ENCODE peak calls at places on chromosomes 13 and 19, in four cellular contexts. T is WTC11, E is skeletal muscle cell, O is neural crest cell. Y is an unnamed sample.

GRCh38 chr19:32422435-32422834 is 16.9 kb downstream of the DPY19L3 start:
- DNase-seq in T (no peak), E (no peak), O (no peak), Y (no peak)

GRCh38 chr19:2142173-2142829 is 9.1 kb downstream of the AP3D1 start:
- DNase-seq in T (no peak), E (no peak), O (no peak), Y (no peak)

GRCh38 chr13:35630551-35631275 is 154.2 kb upstream of the MAB21L1 start:
- DNase-seq in T (peak), E (peak), O (no peak), Y (peak)

GRCh38 chr13:95117092-95117491 is 184.2 kb downstream of the ABCC4 start:
- DNase-seq in T (no peak), E (no peak), O (no peak), Y (no peak)

GRCh38 chr13:40515702-40516101 is 150.7 kb downstream of the FOXO1 start:
- DNase-seq in T (no peak), E (no peak), O (no peak), Y (no peak)

GRCh38 chr19:676343-677105 is at the start of gene FSTL3:
- DNase-seq in T (no peak), E (no peak), O (no peak), Y (no peak)

GRCh38 chr19:49114630-49115363 is 627 bp downstream of the LIN7B start:
- DNase-seq in T (peak), E (no peak), O (peak), Y (peak)

GRCh38 chr19:17832443-17833208 is 11.3 kb upstream of the INSL3 start:
- DNase-seq in T (no peak), E (no peak), O (no peak), Y (no peak)

GRCh38 chr19:55300821-55301458 is 17.1 kb downstream of the BRSK1 start:
- DNase-seq in T (no peak), E (no peak), O (no peak), Y (no peak)

GRCh38 chr19:17402982-17403855 is 2.2 kb downstream of the BST2 start:
- DNase-seq in T (peak), E (no peak), O (peak), Y (no peak)

GRCh38 chr19:42219812-42220750 is at the start of gene ZNF526:
- DNase-seq in T (peak), E (peak), O (peak), Y (peak)

GRCh38 chr19:13151605-13152355 is 1.6 kb downstream of the IER2 start:
- DNase-seq in T (peak), E (peak), O (peak), Y (peak)

GRCh38 chr19:46859637-46860124 is 1.1 kb upstream of the ARHGAP35 start:
- DNase-seq in T (no peak), E (peak), O (no peak), Y (no peak)

GRCh38 chr13:90445179-90445578 is 902.3 kb upstream of the MIR17HG start:
- DNase-seq in T (no peak), E (peak), O (no peak), Y (no peak)

GRCh38 chr19:9362905-9363304 is at the start of gene ZNF177:
- DNase-seq in T (peak), E (no peak), O (no peak), Y (no peak)

GRCh38 chr13:94480672-94481145 is 1.2 kb upstream of the DCT start:
- DNase-seq in T (no peak), E (peak), O (no peak), Y (no peak)

GRCh38 chr13:34577051-34577450 is 365.0 kb upstream of the NBEA start:
- DNase-seq in T (no peak), E (no peak), O (no peak), Y (no peak)

GRCh38 chr13:50140742-50141659 is 125.8 kb downstream of the KCNRG start:
- DNase-seq in T (peak), E (no peak), O (no peak), Y (no peak)

GRCh38 chr19:51687791-51688664 is 5.1 kb upstream of the SPACA6 start:
- DNase-seq in T (peak), E (no peak), O (no peak), Y (no peak)

Y was measured in NCI-H526 treated with DMSO at 0.1 percent for 48 hours.